ENCODE peak calls at places on chromosome 3, in four cellular contexts. R is GM23248, M is Peyer's patch, Y is SK-N-SH. U is an unnamed sample. For H3K9me3, the result is how much of the 10 kb centered on the place peaks cover.

GRCh38 chr3:124927454-124928079 is 7.0 kb downstream of the MUC13 start:
- DNase-seq in R (no peak), M (no peak), Y (no peak), U (no peak)

GRCh38 chr3:172355836-172356235 is 92.4 kb downstream of the GHSR start:
- DNase-seq in R (peak), M (no peak), Y (no peak), U (no peak)

GRCh38 chr3:57974796-57975388 is 33.3 kb upstream of the FLNB start:
- DNase-seq in R (peak), M (no peak), Y (peak), U (no peak)

GRCh38 chr3:57085211-57085610 is 24.7 kb downstream of the SPATA12 start:
- DNase-seq in R (no peak), M (no peak), Y (no peak), U (no peak)

GRCh38 chr3:52291508-52292181 is 4.0 kb downstream of the GLYCTK start:
- DNase-seq in R (peak), M (peak), Y (peak), U (no peak)

GRCh38 chr3:30518201-30518864 is 88.1 kb upstream of the TGFBR2 start:
- DNase-seq in R (no peak), M (no peak), Y (no peak), U (peak)

GRCh38 chr3:82354181-82354696 is 592.8 kb upstream of the GBE1 start:
- DNase-seq in R (no peak), M (no peak), Y (no peak), U (no peak)

GRCh38 chr3:4001976-4002375 is 202.7 kb downstream of the LRRN1 start:
- DNase-seq in R (no peak), M (no peak), Y (no peak), U (no peak)

GRCh38 chr3:88810455-88810854 is 297.0 kb upstream of the EPHA3 start:
- DNase-seq in R (peak), M (no peak), Y (no peak), U (no peak)

GRCh38 chr3:196525141-196525540 is 10.0 kb upstream of the SMCO1 start:
- DNase-seq in R (peak), M (no peak), Y (no peak), U (no peak)

GRCh38 chr3:196519738-196520122 is 4.6 kb upstream of the SMCO1 start:
- DNase-seq in R (no peak), M (no peak), Y (no peak), U (no peak)

GRCh38 chr3:196518999-196519737 is 4.0 kb upstream of the SMCO1 start:
- DNase-seq in R (peak), M (peak), Y (peak), U (peak)

GRCh38 chr3:196524527-196524926 is 9.4 kb upstream of the SMCO1 start:
- DNase-seq in R (no peak), M (no peak), Y (no peak), U (no peak)

DNA sequence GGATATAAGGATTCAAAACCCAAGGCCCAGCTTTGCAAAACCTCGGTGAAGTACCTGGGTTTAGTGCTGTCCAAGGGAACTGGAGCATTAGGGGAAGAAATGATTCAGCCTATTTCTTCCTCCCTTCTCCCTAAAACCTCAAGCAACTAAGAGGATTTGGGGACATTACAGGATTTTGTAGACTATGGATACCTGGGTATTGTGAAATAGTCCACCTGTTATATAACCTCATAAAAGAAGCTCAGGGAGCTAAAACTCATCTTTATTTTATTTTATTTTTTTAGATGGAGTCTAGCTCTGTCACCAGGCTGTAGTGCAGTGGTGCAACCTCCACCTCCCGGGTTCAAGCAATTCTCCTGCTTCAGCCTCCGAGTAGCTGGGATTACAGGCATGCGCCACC is 8.7 kb upstream of the SMCO1 start:
- DNase-seq in R (no peak), M (no peak), Y (no peak), U (no peak)
- H3K9me3 ChIP-seq in R (under half), M (under half), Y (under half), U (under half)

GRCh38 chr3:38543602-38544001 is 47.5 kb downstream of the EXOG start:
- DNase-seq in R (no peak), M (no peak), Y (no peak), U (no peak)

GRCh38 chr3:38545396-38545949 is 49.3 kb downstream of the EXOG start:
- DNase-seq in R (no peak), M (no peak), Y (no peak), U (no peak)

GRCh38 chr3:38545983-38546382 is 49.8 kb downstream of the EXOG start:
- DNase-seq in R (no peak), M (no peak), Y (no peak), U (no peak)

GRCh38 chr3:38542401-38543298 is 46.5 kb downstream of the EXOG start:
- DNase-seq in R (no peak), M (no peak), Y (peak), U (no peak)

GRCh38 chr3:38544926-38545325 is 48.8 kb downstream of the EXOG start:
- DNase-seq in R (no peak), M (no peak), Y (no peak), U (no peak)
- H3K9me3 ChIP-seq in R (under half), M (under half), Y (under half), U (under half)

DNA sequence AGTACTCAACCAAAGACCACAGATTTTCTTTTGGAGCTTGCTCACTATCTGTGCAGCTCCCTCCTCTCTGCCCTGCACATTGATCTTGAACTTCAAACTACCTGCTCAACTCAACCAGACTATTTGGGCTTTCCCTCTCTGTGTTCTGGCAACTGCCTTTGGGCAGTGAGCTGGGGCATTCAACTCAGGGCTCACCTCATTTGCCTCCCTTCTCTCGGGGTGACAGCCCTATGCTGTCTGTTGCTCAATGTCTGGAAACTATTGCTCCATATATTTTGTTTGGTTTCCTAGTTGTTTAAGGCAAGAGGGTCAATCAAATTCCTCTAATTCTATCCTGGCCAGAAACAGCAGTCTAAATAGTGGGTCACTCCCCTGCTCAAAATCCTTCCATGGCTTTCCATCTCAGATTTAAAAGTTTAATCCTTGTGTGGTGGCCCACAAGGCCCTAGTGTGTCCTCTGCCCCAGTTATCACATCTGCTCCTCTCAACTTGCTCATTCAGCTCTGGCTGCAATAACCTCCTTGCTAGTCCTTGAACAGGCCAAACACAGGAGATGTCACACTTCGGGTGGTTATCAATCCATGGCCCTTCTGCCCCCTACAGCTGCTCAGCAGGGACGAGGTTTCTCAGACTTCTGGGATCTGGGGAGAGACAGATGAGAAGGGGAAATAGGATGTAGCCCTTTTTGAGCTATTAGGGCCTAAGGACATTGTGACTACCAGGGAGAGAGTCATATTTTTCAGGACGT is 67.8 kb downstream of the SNRK start:
- DNase-seq in R (no peak), M (no peak), Y (no peak), U (no peak)
- H3K9me3 ChIP-seq in R (under half), M (under half), Y (under half), U (under half)

GRCh38 chr3:44506556-44506955 is 29.1 kb upstream of the ZNF445 start:
- DNase-seq in R (no peak), M (no peak), Y (no peak), U (no peak)
- H3K9me3 ChIP-seq in R (under half), M (under half), Y (under half), U (under half)

GRCh38 chr3:93906245-93906644 is 67.5 kb downstream of the PROS1 start:
- DNase-seq in R (no peak), M (no peak), Y (peak), U (no peak)
- H3K9me3 ChIP-seq in R (under half), M (under half), Y (under half), U (under half)

GRCh38 chr3:111428301-111428700 is 113.7 kb upstream of the CD96 start:
- DNase-seq in R (no peak), M (no peak), Y (no peak), U (no peak)
- H3K9me3 ChIP-seq in R (under half), M (under half), Y (under half), U (under half)

GRCh38 chr3:197241173-197241572 is 57.2 kb downstream of the DLG1 start:
- DNase-seq in R (no peak), M (no peak), Y (no peak), U (no peak)
- H3K9me3 ChIP-seq in R (under half), M (under half), Y (under half), U (under half)

GRCh38 chr3:187700249-187700648 is 2.1 kb downstream of the RTP2 start:
- DNase-seq in R (no peak), M (no peak), Y (no peak), U (no peak)
- H3K9me3 ChIP-seq in R (under half), M (under half), Y (under half), U (under half)

GRCh38 chr3:732326-732928 is 360.4 kb upstream of the CNTN6 start:
- DNase-seq in R (no peak), M (no peak), Y (no peak), U (no peak)

DNA sequence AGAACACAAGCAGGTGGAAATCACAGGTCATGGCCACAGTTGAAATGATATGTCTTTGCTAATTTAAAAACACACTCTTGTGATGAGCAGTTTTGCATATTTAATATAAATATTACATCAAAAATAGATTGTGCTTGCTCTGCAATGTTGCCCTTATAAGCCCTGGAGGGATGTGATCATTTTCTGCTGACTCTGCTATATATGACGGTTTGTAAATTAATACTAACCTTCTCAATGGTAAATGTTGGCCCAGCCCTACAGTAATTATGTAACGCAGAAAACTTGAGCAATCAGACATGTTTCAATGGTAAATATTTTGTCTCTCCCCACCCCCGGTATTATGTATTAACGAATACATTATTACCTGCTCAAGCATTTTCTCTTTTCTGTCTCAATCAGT is 359.5 kb upstream of the CNTN6 start:
- DNase-seq in R (no peak), M (no peak), Y (no peak), U (no peak)
- H3K9me3 ChIP-seq in R (under half), M (under half), Y (under half), U (under half)

GRCh38 chr3:43013256-43013655 is 34.1 kb downstream of the GASK1A start:
- DNase-seq in R (no peak), M (no peak), Y (no peak), U (no peak)

GRCh38 chr3:43014990-43015389 is 35.9 kb downstream of the GASK1A start:
- DNase-seq in R (no peak), M (no peak), Y (no peak), U (no peak)

GRCh38 chr3:43013743-43014155 is 34.6 kb downstream of the GASK1A start:
- DNase-seq in R (no peak), M (no peak), Y (no peak), U (no peak)

GRCh38 chr3:43015572-43016512 is 36.7 kb downstream of the GASK1A start:
- DNase-seq in R (no peak), M (no peak), Y (no peak), U (no peak)

GRCh38 chr3:43014216-43014615 is 35.1 kb downstream of the GASK1A start:
- DNase-seq in R (no peak), M (no peak), Y (no peak), U (no peak)
- H3K9me3 ChIP-seq in R (under half), M (under half), Y (under half), U (half or more)

U was measured in lung.